ENCODE peak calls at places on chromosomes 7 and 10, in four cellular contexts. J is adrenal gland, F is cardiac muscle cell, R is tibial nerve. Y is an unnamed sample. For H3K4me1 and H3K9me3, the result is how much of the 10 kb centered on the place peaks cover.

GRCh38 chr10:97851341-97852001 is 1.8 kb downstream of the GOLGA7B start:
- DNase-seq in J (no peak), F (no peak), R (no peak), Y (no peak)

GRCh38 chr7:44325181-44325671 is at the start of gene CAMK2B:
- DNase-seq in J (no peak), F (no peak), R (no peak), Y (no peak)

GRCh38 chr7:112297681-112298080 is 91.2 kb downstream of the ZNF277 start:
- DNase-seq in J (no peak), F (no peak), R (no peak), Y (no peak)

GRCh38 chr10:35998036-35998435 is 355.9 kb upstream of the FZD8 start:
- DNase-seq in J (no peak), F (peak), R (no peak), Y (no peak)

GRCh38 chr10:47289921-47290320 is 10.1 kb upstream of the GDF10 start:
- DNase-seq in J (no peak), F (no peak), R (no peak), Y (no peak)

GRCh38 chr10:27646604-27647191 is 98.9 kb downstream of the MKX start:
- DNase-seq in J (no peak), F (no peak), R (no peak), Y (no peak)

GRCh38 chr7:117470777-117471176 is 9.0 kb upstream of the CFTR start:
- DNase-seq in J (no peak), F (no peak), R (no peak), Y (peak)

GRCh38 chr10:34526758-34527730 is 288.1 kb downstream of the PARD3 start:
- DNase-seq in J (no peak), F (peak), R (no peak), Y (no peak)

GRCh38 chr7:97025983-97026704 is 1.5 kb upstream of the DLX5 start:
- DNase-seq in J (peak), F (peak), R (no peak), Y (no peak)

GRCh38 chr7:112266595-112267270 is 60.2 kb downstream of the ZNF277 start:
- DNase-seq in J (no peak), F (peak), R (no peak), Y (no peak)

GRCh38 chr7:157875230-157876179 is 538.7 kb downstream of the DNAJB6 start:
- DNase-seq in J (peak), F (no peak), R (no peak), Y (no peak)

GRCh38 chr7:121591916-121592315 is 195.8 kb upstream of the FAM3C start:
- DNase-seq in J (no peak), F (no peak), R (no peak), Y (no peak)

GRCh38 chr10:47165168-47165710 is 134.8 kb upstream of the GDF10 start:
- DNase-seq in J (no peak), F (peak), R (no peak), Y (no peak)

GRCh38 chr7:116232402-116232749 is 22.0 kb downstream of the TES start:
- DNase-seq in J (no peak), F (peak), R (no peak), Y (no peak)

GRCh38 chr10:125144693-125145623 is 15.4 kb downstream of the CTBP2 start:
- DNase-seq in J (no peak), F (peak), R (no peak), Y (no peak)

GRCh38 chr7:116711790-116712189 is 39.8 kb downstream of the MET start:
- DNase-seq in J (no peak), F (no peak), R (no peak), Y (no peak)

GRCh38 chr7:100852048-100852872 is at the start of gene SLC12A9:
- DNase-seq in J (peak), F (peak), R (peak), Y (peak)

GRCh38 chr10:3848768-3849643 is 64.0 kb upstream of the KLF6 start:
- DNase-seq in J (no peak), F (no peak), R (no peak), Y (no peak)

GRCh38 chr7:104794154-104794553 is 219.9 kb upstream of the KMT2E start:
- DNase-seq in J (no peak), F (no peak), R (no peak), Y (no peak)

GRCh38 chr7:102913846-102914245 is 1.0 kb downstream of the LRRC17 start:
- DNase-seq in J (no peak), F (no peak), R (no peak), Y (no peak)

GRCh38 chr7:6273917-6274630 is 1.6 kb upstream of the CYTH3 start:
- DNase-seq in J (no peak), F (no peak), R (no peak), Y (no peak)

GRCh38 chr10:34710391-34710751 is 104.7 kb downstream of the PARD3 start:
- DNase-seq in J (peak), F (peak), R (peak), Y (no peak)

GRCh38 chr7:2036786-2037185 is 196.0 kb downstream of the MAD1L1 start:
- DNase-seq in J (peak), F (no peak), R (no peak), Y (peak)

GRCh38 chr7:19268737-19269136 is 123.5 kb upstream of the FERD3L start:
- DNase-seq in J (no peak), F (peak), R (no peak), Y (no peak)

GRCh38 chr7:106347229-106347833 is 62.5 kb upstream of the NAMPT start:
- DNase-seq in J (no peak), F (no peak), R (no peak), Y (no peak)

GRCh38 chr7:135690566-135690965 is 28.3 kb downstream of the STMP1 start:
- DNase-seq in J (no peak), F (no peak), R (no peak), Y (no peak)

GRCh38 chr7:32115831-32116230 is 45.6 kb upstream of the PDE1C start:
- DNase-seq in J (no peak), F (no peak), R (no peak), Y (no peak)

GRCh38 chr10:13338337-13339128 is 9.6 kb downstream of the SEPHS1 start:
- DNase-seq in J (no peak), F (peak), R (no peak), Y (no peak)

GRCh38 chr10:49223205-49223604 is 35.0 kb upstream of the TMEM273 start:
- DNase-seq in J (no peak), F (no peak), R (no peak), Y (no peak)

GRCh38 chr7:106065560-106066500 is 46.3 kb downstream of the SYPL1 start:
- DNase-seq in J (peak), F (no peak), R (no peak), Y (no peak)

GRCh38 chr10:28612877-28613276 is 64.4 kb upstream of the BAMBI start:
- DNase-seq in J (no peak), F (no peak), R (no peak), Y (no peak)

GRCh38 chr7:151167197-151167911 is at the start of gene GBX1:
- DNase-seq in J (no peak), F (no peak), R (no peak), Y (no peak)

GRCh38 chr10:91313761-91314520 is 93.5 kb downstream of the PCGF5 start:
- DNase-seq in J (no peak), F (peak), R (no peak), Y (no peak)

GRCh38 chr7:19919156-19920085 is 146.0 kb upstream of the TMEM196 start:
- DNase-seq in J (no peak), F (peak), R (no peak), Y (no peak)

GRCh38 chr10:12531305-12531738 is 182.0 kb downstream of the CAMK1D start:
- DNase-seq in J (peak), F (peak), R (peak), Y (peak)

GRCh38 chr7:100220833-100221718 is 1.3 kb downstream of the PVRIG start:
- DNase-seq in J (no peak), F (no peak), R (no peak), Y (no peak)

DNA sequence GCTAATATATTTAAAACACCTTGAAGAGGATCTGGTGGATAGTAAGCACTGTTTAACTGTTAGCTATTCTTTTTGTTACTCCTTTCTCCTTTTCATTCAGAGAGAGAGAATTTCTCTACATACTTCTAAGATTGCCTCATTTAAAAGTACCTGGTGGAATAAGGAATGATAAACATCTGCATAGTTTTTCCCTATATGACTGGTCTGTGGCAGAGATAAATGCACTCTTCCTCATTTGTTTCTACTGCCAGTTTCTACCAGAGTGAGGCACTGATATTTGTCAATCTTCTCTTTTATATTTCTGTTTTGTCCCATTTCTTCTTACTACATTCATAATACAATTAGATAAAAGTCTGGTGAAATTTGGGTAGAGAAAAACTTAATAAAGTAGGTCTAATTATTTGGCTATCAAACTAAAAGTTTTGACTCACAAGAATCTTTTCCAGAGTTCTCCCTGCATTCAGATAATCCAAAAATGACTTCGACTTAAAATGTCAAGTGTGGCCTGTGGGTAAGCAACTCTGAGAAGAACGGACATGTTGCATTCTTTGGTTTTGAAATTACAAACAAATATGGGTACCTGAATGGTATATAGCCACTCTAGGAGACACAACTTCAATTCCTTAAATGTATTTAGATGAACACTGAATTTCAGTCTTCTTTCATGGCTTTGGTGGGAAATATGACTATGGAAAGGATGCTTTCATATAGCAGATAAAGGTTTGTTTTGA is 38.8 kb downstream of the RNLS start:
- DNase-seq in J (no peak), F (no peak), R (no peak), Y (no peak)
- H3K4me1 ChIP-seq in J (under half), F (under half), R (under half), Y (under half)

DNA sequence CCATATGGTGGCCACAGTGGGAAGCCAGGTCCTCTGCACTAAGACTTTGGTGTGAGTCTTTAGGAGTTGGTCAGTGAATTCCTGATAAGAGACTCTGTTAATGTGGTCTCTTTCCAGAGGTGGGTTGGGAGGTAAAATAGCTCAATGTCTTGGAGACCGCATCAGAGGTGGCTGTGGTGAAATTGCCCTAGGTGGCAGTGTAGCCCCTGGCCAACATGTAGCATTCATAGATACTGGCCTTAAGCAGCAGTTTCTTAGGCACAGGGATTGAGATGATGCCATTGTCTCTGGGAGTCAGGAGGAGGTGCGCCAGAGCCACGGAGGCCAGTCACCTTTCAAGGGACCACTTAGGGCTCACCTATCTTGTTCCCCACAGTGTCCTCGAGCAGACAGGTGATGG is 202.8 kb downstream of the CREB5 start:
- DNase-seq in J (no peak), F (no peak), R (no peak), Y (no peak)
- TF ChIP-seq CTCF in J (no peak), F (no peak), R (no peak), Y (peak)

GRCh38 chr7:17234398-17235021 is 63.9 kb upstream of the AHR start:
- DNase-seq in J (peak), F (peak), R (peak), Y (no peak)

GRCh38 chr7:17239046-17239445 is 59.4 kb upstream of the AHR start:
- DNase-seq in J (no peak), F (peak), R (no peak), Y (no peak)

GRCh38 chr7:17236161-17236560 is 62.3 kb upstream of the AHR start:
- DNase-seq in J (no peak), F (peak), R (no peak), Y (no peak)

GRCh38 chr7:17233643-17234397 is 64.6 kb upstream of the AHR start:
- DNase-seq in J (no peak), F (peak), R (no peak), Y (no peak)

GRCh38 chr7:17236603-17237002 is 61.8 kb upstream of the AHR start:
- DNase-seq in J (no peak), F (peak), R (no peak), Y (no peak)
- H3K9me3 ChIP-seq in J (under half), F (under half), R (under half), Y (under half)

DNA sequence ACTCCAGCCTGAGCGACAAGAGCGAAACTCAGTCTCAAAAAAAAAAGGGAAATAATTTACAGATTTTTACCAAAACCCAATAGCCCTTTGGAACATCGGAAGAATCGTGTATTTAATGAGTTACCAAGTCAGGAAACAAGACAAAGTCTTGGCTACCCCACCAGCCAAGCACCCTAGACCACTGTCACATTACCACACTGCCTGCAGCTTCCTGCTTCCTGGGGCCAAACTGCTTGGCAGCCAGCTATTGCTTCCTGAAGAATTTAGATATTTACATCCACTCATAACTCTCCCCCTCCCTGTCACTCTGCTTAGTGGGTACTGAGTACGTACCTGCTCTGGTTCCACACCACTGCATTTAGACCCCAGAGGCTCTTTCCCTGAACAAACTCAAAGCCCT is 14.1 kb upstream of the TNPO3 start:
- DNase-seq in J (no peak), F (no peak), R (no peak), Y (no peak)
- H3K4me1 ChIP-seq in J (under half), F (under half), R (under half), Y (under half)

DNA sequence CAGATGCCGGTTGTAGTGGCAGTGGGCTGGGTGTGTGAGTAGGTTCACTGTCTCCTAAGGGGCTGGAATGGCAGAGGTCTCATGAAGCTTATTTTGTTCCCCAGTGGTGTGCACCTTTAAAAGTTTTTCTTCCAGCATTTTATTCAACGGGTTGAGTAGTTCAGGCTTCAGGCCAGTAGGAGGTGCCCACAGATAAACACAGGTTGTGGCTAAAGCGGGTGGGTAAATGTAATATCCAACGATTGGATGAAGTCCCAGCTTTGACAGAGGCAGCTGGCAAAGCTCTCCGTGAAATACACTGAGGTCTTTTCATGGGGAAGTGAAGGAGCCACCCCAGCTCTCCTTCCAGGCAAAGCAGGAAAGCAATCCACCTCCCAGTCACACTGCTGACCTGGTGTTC is 339.8 kb upstream of the LRRTM3 start:
- DNase-seq in J (no peak), F (no peak), R (no peak), Y (no peak)
- TF ChIP-seq CTCF in J (no peak), F (no peak), R (no peak), Y (no peak)

DNA sequence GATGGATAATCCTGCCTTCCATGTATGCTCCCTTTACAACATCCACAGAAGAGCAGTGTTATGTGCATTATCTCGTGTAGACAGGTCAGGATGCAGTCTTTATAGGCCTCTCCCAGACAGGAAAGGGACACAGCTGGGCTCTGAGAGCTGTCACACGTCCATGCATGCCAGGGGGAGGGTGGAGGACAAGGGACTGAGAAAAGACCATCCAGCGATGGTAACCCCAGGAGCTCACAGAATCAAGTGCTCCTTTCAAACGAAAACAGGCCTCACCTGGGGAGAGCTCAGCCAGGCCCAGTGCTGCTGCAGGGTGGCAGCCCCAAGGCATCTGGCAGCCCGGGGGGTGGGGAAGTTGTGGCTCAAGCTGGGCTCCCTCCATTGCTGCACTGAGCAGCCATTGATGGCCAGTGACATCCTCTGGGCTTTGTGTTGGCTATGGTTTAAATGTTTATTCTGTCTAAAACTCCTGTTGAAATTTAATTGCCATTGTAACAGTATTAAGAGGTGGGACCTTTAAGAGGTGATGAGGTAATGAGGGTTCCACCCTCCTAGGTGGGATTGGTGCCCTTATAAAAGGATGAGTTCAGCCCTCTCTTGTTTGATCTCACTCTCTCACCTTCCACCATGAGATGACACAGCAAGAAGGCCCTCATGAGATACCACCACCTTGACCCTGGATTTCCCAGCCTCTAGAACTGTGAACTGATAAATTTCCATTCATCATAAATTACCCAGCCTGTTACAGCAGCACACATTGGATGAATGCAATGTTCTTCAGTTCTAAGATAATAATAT is 15.7 kb downstream of the JCAD start:
- DNase-seq in J (no peak), F (no peak), R (no peak), Y (no peak)
- H3K9me3 ChIP-seq in J (under half), F (under half), R (under half), Y (under half)

GRCh38 chr7:107951896-107952295 is 51.1 kb downstream of the LAMB1 start:
- DNase-seq in J (peak), F (no peak), R (no peak), Y (no peak)
- H3K4me1 ChIP-seq in J (half or more), F (under half), R (half or more), Y (half or more)

Y was measured in left ventricle myocardium inferior.